ENCODE peak calls at places on chromosomes 6 and 20, in seven cellular contexts. F, E, L, W, N, I and V are unnamed samples.

GRCh38 chr20:43914286-43914685 is 366 bp upstream of the TOX2 start:
- DNase-seq in F (no peak), E (no peak), L (no peak), W (no peak), N (no peak), I (no peak), V (no peak)

GRCh38 chr6:53546256-53546655 is 1.4 kb upstream of the GCLC start:
- DNase-seq in F (no peak), E (no peak), L (no peak), W (no peak), N (no peak), I (no peak), V (no peak)

GRCh38 chr20:46312075-46312944 is 4.0 kb upstream of the CDH22 start:
- DNase-seq in F (no peak), E (no peak), L (peak), W (peak), N (peak), I (no peak), V (no peak)

GRCh38 chr6:3796396-3796795 is 44.9 kb upstream of the PXDC1 start:
- DNase-seq in F (no peak), E (no peak), L (no peak), W (no peak), N (no peak), I (no peak), V (no peak)

GRCh38 chr6:14463110-14463509 is 345.5 kb downstream of the CD83 start:
- DNase-seq in F (no peak), E (no peak), L (no peak), W (no peak), N (no peak), I (no peak), V (no peak)

GRCh38 chr20:3800256-3800877 is 4.3 kb downstream of the CDC25B start:
- DNase-seq in F (peak), E (no peak), L (no peak), W (no peak), N (no peak), I (no peak), V (no peak)

GRCh38 chr6:100549406-100550167 is 84.9 kb upstream of the SIM1 start:
- DNase-seq in F (no peak), E (no peak), L (no peak), W (no peak), N (no peak), I (no peak), V (no peak)

GRCh38 chr6:94350833-94351232 is 931.5 kb upstream of the EPHA7 start:
- DNase-seq in F (no peak), E (no peak), L (no peak), W (no peak), N (no peak), I (no peak), V (no peak)

GRCh38 chr20:43558412-43559146 is at the start of gene SGK2:
- DNase-seq in F (no peak), E (peak), L (peak), W (peak), N (peak), I (no peak), V (no peak)

GRCh38 chr6:10558575-10558974 is 37.4 kb downstream of the GCNT2 start:
- DNase-seq in F (no peak), E (no peak), L (peak), W (peak), N (no peak), I (peak), V (no peak)

GRCh38 chr6:168949876-168950499 is 303.7 kb downstream of the THBS2 start:
- DNase-seq in F (no peak), E (no peak), L (no peak), W (no peak), N (no peak), I (no peak), V (no peak)

GRCh38 chr20:41413169-41413568 is 46.6 kb upstream of the EMILIN3 start:
- DNase-seq in F (no peak), E (peak), L (no peak), W (no peak), N (no peak), I (no peak), V (no peak)

GRCh38 chr6:146693342-146693741 is 94.6 kb downstream of the ADGB start:
- DNase-seq in F (no peak), E (no peak), L (no peak), W (no peak), N (peak), I (no peak), V (no peak)

GRCh38 chr20:45338121-45339030 is 9.8 kb downstream of the SDC4 start:
- DNase-seq in F (peak), E (no peak), L (no peak), W (no peak), N (peak), I (no peak), V (no peak)

GRCh38 chr6:131844243-131844841 is 36.5 kb downstream of the ENPP1 start:
- DNase-seq in F (no peak), E (peak), L (no peak), W (no peak), N (peak), I (no peak), V (no peak)

GRCh38 chr6:134577998-134578397 is 260.1 kb upstream of the SGK1 start:
- DNase-seq in F (no peak), E (peak), L (no peak), W (peak), N (no peak), I (no peak), V (no peak)

GRCh38 chr20:38170219-38170902 is 5.3 kb upstream of the TGM2 start:
- DNase-seq in F (no peak), E (no peak), L (no peak), W (no peak), N (no peak), I (no peak), V (peak)

GRCh38 chr6:16040282-16040974 is 88.5 kb upstream of the MYLIP start:
- DNase-seq in F (no peak), E (no peak), L (no peak), W (no peak), N (no peak), I (no peak), V (no peak)

GRCh38 chr20:5908981-5909380 is 41.4 kb downstream of the TRMT6 start:
- DNase-seq in F (no peak), E (no peak), L (no peak), W (no peak), N (no peak), I (no peak), V (no peak)

GRCh38 chr20:19449051-19449450 is 236.6 kb downstream of the SLC24A3 start:
- DNase-seq in F (no peak), E (no peak), L (no peak), W (no peak), N (no peak), I (no peak), V (peak)

GRCh38 chr6:167707686-167708500 is 118.8 kb upstream of the AFDN start:
- DNase-seq in F (no peak), E (no peak), L (no peak), W (no peak), N (no peak), I (no peak), V (no peak)

GRCh38 chr6:27851440-27851839 is 60.8 kb downstream of the OR2B2 start:
- DNase-seq in F (no peak), E (no peak), L (no peak), W (no peak), N (no peak), I (no peak), V (no peak)

GRCh38 chr20:57008217-57008616 is 258.2 kb downstream of the BMP7 start:
- DNase-seq in F (no peak), E (peak), L (no peak), W (no peak), N (no peak), I (no peak), V (no peak)

GRCh38 chr20:54510546-54511129 is 35.2 kb downstream of the DOK5 start:
- DNase-seq in F (peak), E (no peak), L (no peak), W (no peak), N (no peak), I (peak), V (no peak)

GRCh38 chr6:117231466-117231865 is 33.9 kb upstream of the VGLL2 start:
- DNase-seq in F (no peak), E (no peak), L (no peak), W (no peak), N (no peak), I (no peak), V (no peak)

GRCh38 chr6:111592726-111593515 is 12.8 kb downstream of the TRAF3IP2 start:
- DNase-seq in F (no peak), E (no peak), L (no peak), W (no peak), N (no peak), I (no peak), V (no peak)

GRCh38 chr6:82129814-82130213 is 117.7 kb downstream of the IBTK start:
- DNase-seq in F (no peak), E (no peak), L (no peak), W (no peak), N (peak), I (no peak), V (no peak)

GRCh38 chr20:24102290-24102689 is 113.7 kb upstream of the GGTLC1 start:
- DNase-seq in F (no peak), E (peak), L (no peak), W (peak), N (peak), I (no peak), V (no peak)

GRCh38 chr20:3805594-3806264 is 9.6 kb downstream of the CDC25B start:
- DNase-seq in F (peak), E (peak), L (no peak), W (no peak), N (no peak), I (no peak), V (no peak)

GRCh38 chr20:20553534-20553933 is 158.9 kb downstream of the RALGAPA2 start:
- DNase-seq in F (no peak), E (no peak), L (no peak), W (no peak), N (no peak), I (no peak), V (no peak)

GRCh38 chr20:47358672-47359532 is 2.4 kb upstream of the ZMYND8 start:
- DNase-seq in F (peak), E (peak), L (peak), W (peak), N (peak), I (peak), V (no peak)

GRCh38 chr20:5212897-5213296 is 86.1 kb downstream of the CDS2 start:
- DNase-seq in F (no peak), E (no peak), L (no peak), W (no peak), N (no peak), I (no peak), V (no peak)

GRCh38 chr20:33084722-33085121 is 5.3 kb downstream of the BPIFB4 start:
- DNase-seq in F (no peak), E (no peak), L (no peak), W (no peak), N (no peak), I (no peak), V (no peak)

GRCh38 chr6:1127597-1128288 is 184.2 kb upstream of the FOXQ1 start:
- DNase-seq in F (no peak), E (no peak), L (no peak), W (no peak), N (no peak), I (no peak), V (no peak)

GRCh38 chr6:28597217-28597835 is 71.6 kb downstream of the GPX5 start:
- DNase-seq in F (no peak), E (peak), L (no peak), W (no peak), N (peak), I (no peak), V (no peak)

GRCh38 chr6:157980288-157981131 is 1.2 kb upstream of the SYNJ2 start:
- DNase-seq in F (no peak), E (no peak), L (no peak), W (no peak), N (peak), I (no peak), V (no peak)

GRCh38 chr6:72621243-72622093 is at the start of gene KCNQ5:
- DNase-seq in F (peak), E (peak), L (no peak), W (peak), N (no peak), I (no peak), V (peak)

GRCh38 chr6:72619883-72620696 is 1.8 kb upstream of the KCNQ5 start:
- DNase-seq in F (peak), E (no peak), L (peak), W (peak), N (no peak), I (peak), V (peak)

GRCh38 chr6:72616406-72617015 is 5.4 kb upstream of the KCNQ5 start:
- DNase-seq in F (no peak), E (peak), L (no peak), W (peak), N (peak), I (no peak), V (no peak)

GRCh38 chr6:72620866-72621242 is 1.0 kb upstream of the KCNQ5 start:
- DNase-seq in F (peak), E (no peak), L (no peak), W (no peak), N (no peak), I (no peak), V (peak)

DNA sequence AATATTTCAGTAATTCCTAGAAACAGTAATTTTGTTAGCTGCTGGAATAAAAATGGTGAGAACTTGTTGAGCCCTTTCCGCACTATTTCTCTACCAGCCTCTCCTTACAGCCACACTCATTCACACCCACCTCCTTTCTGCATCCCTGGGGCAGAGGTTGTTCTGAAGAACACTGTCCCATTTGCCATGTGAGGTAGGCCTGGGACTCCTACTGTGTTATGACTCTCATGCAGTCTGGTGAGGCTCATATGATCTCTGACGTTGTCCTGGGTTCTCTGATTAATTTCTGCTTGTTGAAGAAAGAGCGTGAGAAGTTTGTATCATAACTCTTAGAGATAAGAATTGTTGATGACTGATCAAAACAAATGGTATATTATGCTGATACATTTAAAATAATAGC is 4.1 kb upstream of the KCNQ5 start:
- DNase-seq in F (no peak), E (no peak), L (no peak), W (no peak), N (no peak), I (no peak), V (no peak)
- H3K4me3 ChIP-seq in F (no peak), E (no peak), L (no peak), W (no peak), N (no peak), I (no peak), V (no peak)

DNA sequence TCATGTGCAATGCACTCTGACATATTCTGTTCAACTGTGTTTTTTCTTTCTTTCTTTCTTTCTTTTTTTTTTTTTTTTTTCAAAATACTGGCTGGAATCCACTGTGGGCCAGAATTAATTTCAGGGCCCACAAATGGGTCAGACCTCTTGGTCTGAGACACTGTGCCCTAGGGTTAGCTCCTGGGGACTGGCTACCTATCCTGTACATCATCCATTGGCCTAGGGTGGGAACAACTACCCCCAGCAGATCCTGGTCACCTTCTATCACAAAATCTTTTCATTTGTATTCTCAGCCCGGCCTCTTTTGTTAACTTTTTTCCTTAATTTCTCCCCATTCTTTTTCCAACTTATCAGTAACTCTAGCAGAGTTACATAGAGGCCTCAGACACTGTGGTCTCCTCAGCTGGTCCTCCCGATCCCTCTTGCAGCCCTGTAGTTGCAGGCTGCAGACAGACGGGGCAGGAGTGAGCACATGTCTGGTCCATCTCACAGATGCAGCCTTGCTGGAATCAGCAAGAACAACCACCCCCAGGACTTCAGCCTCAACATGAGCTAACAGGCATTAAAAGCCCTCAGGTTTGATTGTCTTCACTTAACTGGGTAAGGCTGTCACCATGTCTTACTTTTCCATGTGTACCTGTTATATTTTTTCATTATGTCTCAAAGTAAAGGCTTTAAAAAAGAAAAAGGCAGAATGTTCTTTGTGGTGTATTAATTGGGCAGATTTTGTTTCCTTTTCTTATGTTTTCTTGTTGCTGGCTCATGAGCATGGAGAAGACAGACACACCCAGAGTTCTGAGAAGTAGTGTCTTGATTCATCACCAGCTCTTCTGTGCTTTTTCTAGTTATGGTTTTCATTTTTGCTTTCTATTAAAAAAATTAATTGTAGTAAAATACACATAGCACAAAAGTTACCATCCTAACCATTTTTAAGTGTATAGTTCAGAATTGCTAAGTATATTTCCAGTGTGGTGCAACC is 41.2 kb downstream of the TXLNB start:
- DNase-seq in F (peak), E (peak), L (peak), W (peak), N (peak), I (peak), V (no peak)
- H3K27ac ChIP-seq in F (peak), E (no peak), L (no peak), W (peak), N (no peak), I (peak), V (no peak)

GRCh38 chr6:26158581-26159416 is 71.6 kb downstream of the HFE start:
- DNase-seq in F (peak), E (peak), L (peak), W (peak), N (no peak), I (peak), V (peak)
- H3K4me3 ChIP-seq in F (peak), E (peak), L (peak), W (peak), N (peak), I (peak), V (peak)

GRCh38 chr6:7389451-7390217 is at the start of the genes CAGE1 and RIOK1:
- DNase-seq in F (peak), E (peak), L (peak), W (peak), N (peak), I (peak), V (peak)

GRCh38 chr6:7389162-7389450 is 436 bp downstream of the CAGE1 start:
- DNase-seq in F (no peak), E (no peak), L (peak), W (peak), N (no peak), I (no peak), V (no peak)

GRCh38 chr6:7392402-7392801 is 2.8 kb downstream of the RIOK1 start:
- DNase-seq in F (no peak), E (no peak), L (no peak), W (no peak), N (no peak), I (no peak), V (no peak)

GRCh38 chr6:7391244-7391643 is 1.6 kb downstream of the RIOK1 start:
- DNase-seq in F (no peak), E (no peak), L (no peak), W (no peak), N (no peak), I (no peak), V (no peak)

GRCh38 chr6:7390218-7390878 is 740 bp downstream of the RIOK1 start:
- DNase-seq in F (no peak), E (no peak), L (no peak), W (no peak), N (no peak), I (no peak), V (no peak)
- H3K27ac ChIP-seq in F (peak), E (peak), L (peak), W (peak), N (peak), I (peak), V (peak)

GRCh38 chr6:108359901-108360882 is 65.3 kb downstream of the AFG1L start:
- DNase-seq in F (no peak), E (no peak), L (no peak), W (no peak), N (no peak), I (no peak), V (no peak)
- H3K4me3 ChIP-seq in F (no peak), E (no peak), L (no peak), W (no peak), N (no peak), I (no peak), V (no peak)

GRCh38 chr20:35223941-35224340 is 2.5 kb upstream of the MMP24 start:
- DNase-seq in F (no peak), E (no peak), L (no peak), W (no peak), N (no peak), I (no peak), V (no peak)

GRCh38 chr20:35226775-35227681 is 538 bp downstream of the MMP24 start:
- DNase-seq in F (no peak), E (peak), L (peak), W (peak), N (peak), I (peak), V (peak)

GRCh38 chr20:35224536-35224935 is 2.0 kb upstream of the MMP24 start:
- DNase-seq in F (no peak), E (no peak), L (no peak), W (no peak), N (no peak), I (no peak), V (no peak)

GRCh38 chr20:35225319-35226125 is 968 bp upstream of the MMP24 start:
- DNase-seq in F (no peak), E (no peak), L (no peak), W (no peak), N (no peak), I (no peak), V (no peak)

DNA sequence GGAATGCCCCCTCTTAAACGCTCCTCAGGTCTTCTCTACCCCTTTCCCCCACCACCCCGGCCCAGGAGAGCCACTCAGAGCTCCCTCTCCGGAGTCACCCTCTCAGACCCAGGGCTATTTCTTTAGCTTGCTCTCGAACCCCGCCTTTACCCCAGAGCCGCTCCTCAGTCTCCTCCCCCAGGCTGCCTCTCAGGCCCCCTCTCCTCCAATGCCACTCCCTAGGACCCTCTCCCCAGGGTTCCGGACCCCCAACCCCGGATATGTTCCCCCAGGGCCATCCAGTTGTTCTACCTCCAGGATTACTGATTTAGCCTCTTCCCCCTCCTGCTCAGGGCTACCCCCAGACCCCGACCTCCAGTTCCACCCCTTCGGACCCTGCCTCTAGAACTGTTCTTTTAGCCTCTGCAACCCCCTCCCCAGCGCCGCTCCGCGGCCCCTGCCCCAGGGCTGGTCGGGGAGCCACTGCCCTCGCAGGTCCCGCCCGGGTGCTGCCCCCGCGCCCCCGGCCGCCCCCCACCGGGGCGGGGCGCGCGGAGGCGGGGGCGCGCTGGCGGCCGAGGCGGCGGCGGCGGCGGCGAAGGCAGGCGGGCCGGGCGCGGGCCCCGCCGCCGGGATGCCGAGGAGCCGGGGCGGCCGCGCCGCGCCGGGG is at the start of gene MMP24:
- DNase-seq in F (no peak), E (no peak), L (no peak), W (no peak), N (no peak), I (no peak), V (no peak)
- H3K27ac ChIP-seq in F (no peak), E (peak), L (no peak), W (no peak), N (no peak), I (no peak), V (no peak)

GRCh38 chr20:36544134-36545018 is 3.1 kb downstream of the MYL9 start:
- DNase-seq in F (peak), E (no peak), L (no peak), W (peak), N (no peak), I (peak), V (peak)
- H3K4me3 ChIP-seq in F (peak), E (no peak), L (peak), W (no peak), N (no peak), I (peak), V (peak)